ENCODE peak calls at places on chromosomes 1 and 21, in ten cellular contexts. N, P, B, M, D, R, Z, O, K and J are unnamed samples.
A peak's percentile ranks its signal among the peaks of the same experiment; 100 is the strongest.

GRCh38 chr1:24801169-24801568 is 55.9 kb downstream of the CLIC4 start:
- DNase-seq in N (no peak), P (no peak), B (peak; percentile 51), M (no peak), D (no peak), R (no peak), Z (no peak), O (no peak), K (no peak), J (no peak)

GRCh38 chr1:206557636-206558473 is 50.5 kb downstream of the RASSF5 start:
- DNase-seq in N (no peak), P (no peak), B (no peak), M (no peak), D (peak; percentile 48), R (no peak), Z (no peak), O (no peak), K (no peak), J (no peak)

GRCh38 chr1:53050310-53050709 is 11.7 kb upstream of the PODN start:
- DNase-seq in N (no peak), P (no peak), B (no peak), M (no peak), D (no peak), R (no peak), Z (no peak), O (no peak), K (no peak), J (no peak)

GRCh38 chr1:54600947-54601725 is 22.2 kb downstream of the FAM151A start:
- DNase-seq in N (no peak), P (no peak), B (no peak), M (no peak), D (no peak), R (no peak), Z (no peak), O (no peak), K (no peak), J (no peak)

GRCh38 chr21:43923391-43923790 is 58.4 kb downstream of the AGPAT3 start:
- DNase-seq in N (no peak), P (no peak), B (peak; percentile 15), M (no peak), D (no peak), R (no peak), Z (no peak), O (no peak), K (no peak), J (no peak)

GRCh38 chr1:240691521-240692338 is 79.8 kb upstream of the GREM2 start:
- DNase-seq in N (no peak), P (peak; percentile 17), B (peak; percentile 51), M (peak; percentile 16), D (peak; percentile 36), R (peak; percentile 59), Z (peak; percentile 49), O (peak; percentile 3), K (peak; percentile 65), J (no peak)

GRCh38 chr1:97365026-97365425 is 555.8 kb downstream of the DPYD start:
- DNase-seq in N (no peak), P (no peak), B (peak; percentile 25), M (no peak), D (no peak), R (no peak), Z (no peak), O (no peak), K (no peak), J (no peak)

GRCh38 chr1:228344631-228345072 is 62.0 kb downstream of the TRIM11 start:
- DNase-seq in N (no peak), P (no peak), B (no peak), M (no peak), D (no peak), R (no peak), Z (peak; percentile 41), O (no peak), K (no peak), J (no peak)

GRCh38 chr1:173476664-173477285 is 360 bp upstream of the PRDX6 start:
- DNase-seq in N (peak; percentile 88), P (peak; percentile 90), B (peak; percentile 85), M (peak; percentile 61), D (peak; percentile 89), R (no peak), Z (peak; percentile 91), O (peak; percentile 91), K (peak; percentile 97), J (no peak)

GRCh38 chr1:173476197-173476663 is 905 bp upstream of the PRDX6 start:
- DNase-seq in N (no peak), P (no peak), B (no peak), M (no peak), D (no peak), R (no peak), Z (no peak), O (no peak), K (no peak), J (no peak)

GRCh38 chr1:173477286-173478098 is at the start of gene PRDX6:
- DNase-seq in N (peak; percentile 83), P (peak; percentile 63), B (peak; percentile 87), M (peak; percentile 53), D (peak; percentile 53), R (peak; percentile 48), Z (no peak), O (peak; percentile 89), K (no peak), J (no peak)

GRCh38 chr1:173474097-173474779 is 2.9 kb upstream of the PRDX6 start:
- DNase-seq in N (no peak), P (no peak), B (peak; percentile 31), M (no peak), D (no peak), R (no peak), Z (peak; percentile 28), O (no peak), K (no peak), J (no peak)

GRCh38 chr1:173475564-173476196 is 1.5 kb upstream of the PRDX6 start:
- DNase-seq in N (no peak), P (no peak), B (peak; percentile 83), M (peak; percentile 56), D (no peak), R (no peak), Z (no peak), O (no peak), K (no peak), J (no peak)
- H3K4me3 ChIP-seq in N (peak overlapping the region; percentile 83), P (peak overlapping the region; percentile 99), B (peak overlapping the region; percentile 84), M (peak overlapping the region; percentile 68), D (peak overlapping the region; percentile 85), R (peak overlapping the region; percentile 78), Z (no peak overlapping the region), O (peak overlapping the region; percentile 91), K (peak overlapping the region; percentile 79), J (peak overlapping the region; percentile 77)

DNA sequence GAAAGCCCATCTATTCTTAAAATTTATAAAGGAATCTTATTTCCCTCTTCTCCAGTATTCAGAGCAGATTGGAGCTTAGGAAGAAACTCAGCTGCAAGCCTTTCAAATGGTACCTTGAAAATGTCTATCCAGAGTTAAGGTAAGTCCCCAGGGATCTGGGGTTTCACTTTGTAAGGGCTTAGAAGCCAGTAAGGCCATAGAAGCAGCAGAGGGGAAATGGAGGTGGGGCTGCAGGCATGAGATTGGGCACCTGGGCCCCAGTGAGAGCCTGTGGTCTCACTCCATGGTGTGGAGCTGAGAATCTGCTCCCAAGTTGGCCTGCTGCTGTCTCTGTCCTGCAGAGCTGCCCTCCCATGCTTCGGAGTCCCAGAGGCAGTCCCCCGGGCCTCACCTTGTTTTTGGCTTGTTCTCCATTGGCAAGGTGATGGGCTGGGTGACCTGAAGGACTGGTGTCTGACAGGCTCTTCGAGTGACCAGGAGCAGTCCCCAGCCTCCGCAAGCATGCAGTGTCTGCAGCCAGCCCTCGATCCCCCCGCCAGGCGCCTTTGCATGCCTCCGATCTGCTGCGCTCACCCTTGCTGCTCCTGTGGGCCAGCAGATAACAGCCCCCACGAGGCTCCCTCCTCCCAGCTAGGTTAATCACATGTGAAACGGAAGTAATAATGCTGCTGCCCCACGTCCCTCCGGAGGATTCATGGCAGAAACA is 163.1 kb downstream of the PGBD5 start:
- DNase-seq in N (no peak), P (no peak), B (no peak), M (no peak), D (no peak), R (no peak), Z (no peak), O (no peak), K (no peak), J (no peak)
- H3K4me3 ChIP-seq in N (no peak overlapping the region), P (no peak overlapping the region), B (no peak overlapping the region), M (no peak overlapping the region), D (no peak overlapping the region), R (no peak overlapping the region), Z (no peak overlapping the region), O (no peak overlapping the region), K (no peak overlapping the region), J (no peak overlapping the region)

GRCh38 chr1:21293537-21294265 is 3.4 kb upstream of the ECE1 start:
- DNase-seq in N (no peak), P (no peak), B (no peak), M (no peak), D (no peak), R (no peak), Z (peak; percentile 93), O (no peak), K (no peak), J (no peak)

GRCh38 chr1:21291964-21292363 is 1.7 kb upstream of the ECE1 start:
- DNase-seq in N (no peak), P (no peak), B (no peak), M (no peak), D (no peak), R (no peak), Z (no peak), O (no peak), K (no peak), J (no peak)

GRCh38 chr1:21292503-21292990 is 2.3 kb upstream of the ECE1 start:
- DNase-seq in N (no peak), P (no peak), B (no peak), M (no peak), D (no peak), R (no peak), Z (no peak), O (no peak), K (no peak), J (no peak)

GRCh38 chr1:21294266-21295058 is 4.2 kb upstream of the ECE1 start:
- DNase-seq in N (no peak), P (peak; percentile 71), B (no peak), M (no peak), D (peak; percentile 71), R (no peak), Z (no peak), O (no peak), K (no peak), J (no peak)

DNA sequence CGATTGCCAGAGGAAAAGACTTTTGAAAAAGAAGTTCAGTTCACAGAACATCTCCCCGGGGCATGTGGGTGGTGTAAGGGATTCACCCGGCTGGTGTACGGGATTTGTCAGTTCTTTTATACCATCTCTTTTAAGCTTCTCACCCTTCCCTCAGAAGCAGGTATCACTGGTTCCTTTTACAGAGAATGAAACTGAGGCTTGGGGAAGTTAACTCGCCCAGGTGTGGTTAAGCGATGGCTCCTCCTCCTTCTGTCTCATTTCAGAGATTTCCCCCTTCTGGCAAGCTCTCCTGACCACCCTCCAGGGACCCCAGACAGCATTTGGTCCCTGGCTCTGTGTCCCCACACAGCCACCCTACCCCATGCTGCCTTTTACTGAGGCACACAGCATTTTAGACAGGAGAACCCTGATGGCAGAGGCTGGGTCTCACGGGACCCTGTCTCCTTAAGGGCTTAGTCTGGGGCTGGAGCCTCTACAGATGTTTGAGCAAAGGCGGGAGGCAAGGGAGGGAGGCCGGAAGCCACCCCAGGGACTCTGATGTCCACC is 2.8 kb upstream of the ECE1 start:
- DNase-seq in N (no peak), P (no peak), B (no peak), M (no peak), D (no peak), R (no peak), Z (no peak), O (no peak), K (no peak), J (no peak)
- H3K4me3 ChIP-seq in N (peak overlapping the region; percentile 24), P (no peak overlapping the region), B (no peak overlapping the region), M (no peak overlapping the region), D (no peak overlapping the region), R (no peak overlapping the region), Z (peak overlapping the region; percentile 28), O (no peak overlapping the region), K (no peak overlapping the region), J (no peak overlapping the region)

GRCh38 chr1:202708456-202709275 is 1.6 kb downstream of the SYT2 start:
- DNase-seq in N (no peak), P (no peak), B (no peak), M (no peak), D (no peak), R (no peak), Z (no peak), O (no peak), K (no peak), J (no peak)
- H3K4me3 ChIP-seq in N (no peak overlapping the region), P (no peak overlapping the region), B (no peak overlapping the region), M (no peak overlapping the region), D (no peak overlapping the region), R (no peak overlapping the region), Z (no peak overlapping the region), O (no peak overlapping the region), K (no peak overlapping the region), J (no peak overlapping the region)